ENCODE peak calls at places on chromosomes 11 and 22, in four cellular contexts. T, L, X and B are unnamed samples.

GRCh38 chr11:121291896-121292502 is 572 bp upstream of the SC5D start:
- DNase-seq in T (no peak), L (no peak), X (peak), B (peak)

GRCh38 chr11:68083517-68083916 is 37.7 kb downstream of the CHKA start:
- DNase-seq in T (no peak), L (no peak), X (no peak), B (no peak)

GRCh38 chr11:21949741-21950413 is 243.0 kb upstream of the ANO5 start:
- DNase-seq in T (no peak), L (no peak), X (no peak), B (no peak)

GRCh38 chr22:43159484-43160178 is 8.3 kb downstream of the TSPO start:
- DNase-seq in T (peak), L (peak), X (peak), B (no peak)

GRCh38 chr11:113240389-113240788 is 74.0 kb upstream of the TTC12 start:
- DNase-seq in T (no peak), L (no peak), X (no peak), B (no peak)

GRCh38 chr11:71379722-71380121 is 68.5 kb downstream of the DHCR7 start:
- DNase-seq in T (no peak), L (no peak), X (no peak), B (no peak)

GRCh38 chr22:26502688-26503561 is 9.3 kb downstream of the TFIP11 start:
- DNase-seq in T (peak), L (peak), X (peak), B (peak)

GRCh38 chr11:119187123-119187892 is 2.0 kb downstream of the NHERF4 start:
- DNase-seq in T (no peak), L (no peak), X (no peak), B (no peak)

GRCh38 chr22:42376721-42377177 is 55.5 kb downstream of the NFAM1 start:
- DNase-seq in T (peak), L (peak), X (peak), B (no peak)